ENCODE peak calls at places on chromosomes 13 and 19, in eight cellular contexts. Z is aorta; E is AG08395; D is choroid plexus epithelial cell; U is RCC 7860; M is ovary; A is epithelial cell of esophagus; Y is activated CD4-positive, alpha-beta T cell treated with anti-CD3 and anti-CD28 coated beads, Interleukin-2, amount 10 ng/mL, durations not matched to agents 7 days and 5 days. C is an unnamed sample.

GRCh38 chr19:3480383-3481091 is at the start of gene SMIM24:
- DNase-seq in E (no peak), U (no peak), M (no peak), Z (no peak), A (no peak), D (no peak), Y (no peak), C (no peak)

GRCh38 chr13:74217816-74218215 is 83.6 kb upstream of the KLF12 start:
- DNase-seq in Y (no peak), E (peak; percentile 18), U (no peak), M (no peak), A (no peak), D (peak; percentile 81), Z (no peak), C (no peak)

GRCh38 chr19:55590621-55591020 is 8.7 kb downstream of the FIZ1 start:
- DNase-seq in A (peak; percentile 38), Y (no peak), D (peak; percentile 25), M (no peak), U (no peak), Z (no peak), E (no peak), C (no peak)

GRCh38 chr19:19447536-19448237 is 42.2 kb downstream of the GATAD2A start:
- DNase-seq in M (no peak), A (no peak), U (no peak), Z (no peak), D (peak; percentile 34), E (no peak), Y (peak; percentile 76), C (peak; percentile 56)

GRCh38 chr13:73914119-73914518 is 220.1 kb downstream of the KLF12 start:
- DNase-seq in U (no peak), Y (no peak), A (no peak), D (peak; percentile 75), M (peak; percentile 17), Z (no peak), E (peak; percentile 4), C (no peak)

GRCh38 chr13:95480131-95480545 is 72.4 kb upstream of the CLDN10 start:
- DNase-seq in E (no peak), U (no peak), D (no peak), A (no peak), Y (no peak), M (no peak), Z (peak; percentile 73), C (no peak)

GRCh38 chr13:21344662-21345176 is 114.4 kb downstream of the ZDHHC20 start:
- DNase-seq in A (no peak), E (no peak), D (no peak), Y (peak; percentile 55), Z (no peak), M (no peak), U (no peak), C (peak; percentile 56)

GRCh38 chr19:49442793-49443365 is 1.6 kb upstream of the SLC17A7 start:
- DNase-seq in Z (peak; percentile 97), A (peak; percentile 95), Y (peak; percentile 73), M (peak; percentile 85), D (peak; percentile 73), U (peak; percentile 39), E (peak; percentile 95), C (no peak)

GRCh38 chr13:50406831-50407230 is 391.6 kb downstream of the KCNRG start:
- DNase-seq in U (no peak), M (no peak), Y (no peak), E (no peak), D (no peak), Z (no peak), A (no peak), C (no peak)

GRCh38 chr19:43527860-43528622 is 1.0 kb upstream of the ETHE1 start:
- DNase-seq in M (no peak), Y (no peak), D (no peak), U (peak; percentile 39), A (peak; percentile 37), E (no peak), Z (no peak), C (no peak)

GRCh38 chr13:83178008-83178407 is 704.3 kb downstream of the SLITRK1 start:
- DNase-seq in E (no peak), A (no peak), Z (no peak), U (no peak), Y (no peak), D (no peak), M (no peak), C (no peak)

GRCh38 chr13:48731957-48732569 is 78.3 kb downstream of the CYSLTR2 start:
- DNase-seq in A (peak; percentile 35), M (peak; percentile 49), D (peak; percentile 60), Z (peak; percentile 56), E (no peak), U (no peak), Y (peak; percentile 59), C (peak; percentile 39)

GRCh38 chr19:41194157-41194552 is 1.1 kb downstream of the CYP2S1 start:
- DNase-seq in M (no peak), E (no peak), Z (no peak), Y (no peak), A (no peak), U (no peak), D (no peak), C (no peak)

GRCh38 chr13:32309812-32310706 is 5.1 kb downstream of the ZAR1L start:
- DNase-seq in Z (no peak), Y (peak; percentile 46), A (peak; percentile 65), D (peak; percentile 85), M (no peak), U (peak; percentile 8), E (peak; percentile 57), C (peak; percentile 51)

GRCh38 chr13:44306401-44307192 is 67.0 kb upstream of the SERP2 start:
- DNase-seq in M (peak; percentile 77), U (peak; percentile 80), D (peak; percentile 89), A (peak; percentile 98), E (peak; percentile 77), Z (peak; percentile 77), Y (no peak), C (peak; percentile 37)

GRCh38 chr13:37295046-37295445 is 189.6 kb upstream of the CSNK1A1L start:
- DNase-seq in Z (no peak), U (no peak), E (no peak), D (peak; percentile 86), M (no peak), A (no peak), Y (no peak), C (no peak)

GRCh38 chr13:50576156-50576555 is 267.3 kb downstream of the DLEU7 start:
- DNase-seq in D (no peak), Y (no peak), M (no peak), A (no peak), U (no peak), E (peak; percentile 9), Z (no peak), C (no peak)

GRCh38 chr19:36420961-36421748 is 2.7 kb upstream of the ZFP82 start:
- DNase-seq in E (peak; percentile 15), Z (peak; percentile 51), A (peak; percentile 31), Y (no peak), M (no peak), U (no peak), D (peak; percentile 57), C (no peak)

GRCh38 chr13:102724923-102725322 is 30.1 kb upstream of the METTL21C start:
- DNase-seq in U (peak; percentile 39), M (no peak), D (peak; percentile 90), A (peak; percentile 96), Y (peak; percentile 9), E (peak; percentile 67), Z (no peak), C (no peak)

GRCh38 chr13:47233734-47234133 is 336.9 kb upstream of the HTR2A start:
- DNase-seq in U (no peak), M (no peak), Y (no peak), D (no peak), A (no peak), E (no peak), Z (no peak), C (no peak)

GRCh38 chr13:47454986-47455385 is 546.1 kb downstream of the SUCLA2 start:
- DNase-seq in A (no peak), Z (no peak), D (peak; percentile 49), E (peak; percentile 18), M (no peak), Y (no peak), U (no peak), C (no peak)

GRCh38 chr19:6802336-6803035 is 30.0 kb downstream of the VAV1 start:
- DNase-seq in M (no peak), D (no peak), E (no peak), Z (peak; percentile 79), Y (peak; percentile 63), A (peak; percentile 26), U (peak; percentile 21), C (peak; percentile 44)

GRCh38 chr13:50512602-50513527 is 330.6 kb downstream of the DLEU7 start:
- DNase-seq in Z (peak; percentile 79), M (peak; percentile 53), A (no peak), D (peak; percentile 66), Y (peak; percentile 65), E (peak; percentile 59), U (no peak), C (peak; percentile 33)

GRCh38 chr19:10593820-10594637 is 6.9 kb upstream of the AP1M2 start:
- DNase-seq in Z (no peak), Y (no peak), A (no peak), U (no peak), D (peak; percentile 29), M (no peak), E (peak; percentile 41), C (no peak)

GRCh38 chr19:43784981-43785808 is 4.4 kb upstream of the KCNN4 start:
- DNase-seq in Z (peak; percentile 70), Y (peak; percentile 71), D (peak; percentile 77), A (peak; percentile 79), M (no peak), E (peak; percentile 76), U (peak; percentile 58), C (peak; percentile 62)

GRCh38 chr19:33235269-33235995 is 9.8 kb upstream of the SLC7A10 start:
- DNase-seq in M (peak; percentile 78), E (peak; percentile 82), U (peak; percentile 18), Y (peak; percentile 74), D (peak; percentile 76), A (peak; percentile 66), Z (peak; percentile 83), C (peak; percentile 73)